ENCODE peak calls at places on chromosomes 2 and 18, in four cellular contexts. U, E, L and A are unnamed samples.
A peak's percentile ranks its signal among the peaks of the same experiment; 100 is the strongest.

GRCh38 chr18:80109676-80110078 is 615 bp downstream of the ADNP2 start:
- DNase-seq in U (peak; percentile 40), E (no peak), L (peak; percentile 46), A (peak; percentile 27)

GRCh38 chr2:133841905-133842304 is 273.6 kb upstream of the NCKAP5 start:
- DNase-seq in U (peak; percentile 98), E (peak; percentile 95), L (no peak), A (peak; percentile 91)

GRCh38 chr18:24930974-24931373 is 421.0 kb downstream of the ZNF521 start:
- DNase-seq in U (no peak), E (no peak), L (no peak), A (no peak)

GRCh38 chr2:187581125-187581896 is 27.1 kb upstream of the TFPI start:
- DNase-seq in U (peak; percentile 73), E (no peak), L (no peak), A (peak; percentile 33)

GRCh38 chr2:95349568-95350319 is 52.6 kb downstream of the KCNIP3 start:
- DNase-seq in U (no peak), E (no peak), L (no peak), A (no peak)

GRCh38 chr2:16069933-16070647 is 129.7 kb downstream of the MYCN start:
- DNase-seq in U (no peak), E (no peak), L (no peak), A (no peak)

GRCh38 chr2:168028377-168028776 is 219.0 kb downstream of the STK39 start:
- DNase-seq in U (no peak), E (no peak), L (no peak), A (no peak)

GRCh38 chr2:232316382-232317190 is 62.0 kb upstream of the ALPP start:
- DNase-seq in U (no peak), E (no peak), L (no peak), A (no peak)

GRCh38 chr2:23135481-23136100 is 249.4 kb upstream of the KLHL29 start:
- DNase-seq in U (no peak), E (no peak), L (no peak), A (no peak)

GRCh38 chr2:57119141-57119540 is 927.5 kb upstream of the VRK2 start:
- DNase-seq in U (no peak), E (no peak), L (no peak), A (no peak)

GRCh38 chr2:127216105-127216504 is 4.0 kb downstream of the CYP27C1 start:
- DNase-seq in U (no peak), E (no peak), L (no peak), A (no peak)

GRCh38 chr2:43130548-43130875 is 95.9 kb downstream of the ZFP36L2 start:
- DNase-seq in U (no peak), E (no peak), L (no peak), A (no peak)

GRCh38 chr2:3097804-3098203 is 279.8 kb downstream of the EIPR1 start:
- DNase-seq in U (no peak), E (no peak), L (no peak), A (no peak)

GRCh38 chr18:12031181-12031580 is 49.9 kb downstream of the IMPA2 start:
- DNase-seq in U (no peak), E (no peak), L (no peak), A (no peak)

GRCh38 chr2:69138793-69139510 is 126.0 kb downstream of the ANTXR1 start:
- DNase-seq in U (peak; percentile 86), E (no peak), L (peak; percentile 56), A (peak; percentile 82)

GRCh38 chr2:54634564-54635511 is 88.6 kb upstream of the EML6 start:
- DNase-seq in U (peak; percentile 95), E (no peak), L (peak; percentile 22), A (peak; percentile 62)

GRCh38 chr2:238169708-238170251 is 11.0 kb downstream of the ERFE start:
- DNase-seq in U (peak; percentile 98), E (peak; percentile 98), L (no peak), A (peak; percentile 97)
- H3K4me3 ChIP-seq in U (peak overlapping the region; percentile 36), E (peak overlapping the region; percentile 38), L (no peak overlapping the region), A (peak overlapping the region; percentile 39)

DNA sequence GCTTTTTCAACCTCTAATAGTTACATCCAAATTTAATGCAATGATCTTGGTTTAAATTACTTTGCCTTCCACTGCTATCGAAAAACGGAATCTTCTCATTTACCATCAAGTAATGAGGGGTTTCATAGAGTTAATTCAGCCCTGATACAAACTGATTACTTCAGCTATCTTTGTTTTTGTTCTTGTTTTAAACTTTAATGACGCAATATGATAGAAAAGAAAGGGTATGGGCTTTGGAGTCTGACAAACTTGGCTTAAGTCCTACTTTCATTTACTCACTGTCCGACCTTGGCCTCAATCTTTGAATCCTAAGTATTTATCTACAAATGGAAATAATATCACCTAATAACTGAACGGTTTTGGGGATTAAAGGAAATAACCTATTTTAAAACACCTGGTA is 16.1 kb downstream of the ADAM17 start:
- DNase-seq in U (peak; percentile 88), E (no peak), L (no peak), A (no peak)
- H3K4me3 ChIP-seq in U (peak overlapping the region; percentile 6), E (no peak overlapping the region), L (no peak overlapping the region), A (no peak overlapping the region)

GRCh38 chr2:96554293-96555145 is 18.0 kb downstream of the ARID5A start:
- DNase-seq in U (peak; percentile 66), E (no peak), L (peak; percentile 71), A (peak; percentile 62)
- H3K4me3 ChIP-seq in U (no peak overlapping the region), E (no peak overlapping the region), L (no peak overlapping the region), A (no peak overlapping the region)

GRCh38 chr2:132417430-132418035 is 928 bp downstream of the GPR39 start:
- DNase-seq in U (no peak), E (no peak), L (peak; percentile 14), A (no peak)

GRCh38 chr2:132415256-132416079 is 1.1 kb upstream of the GPR39 start:
- DNase-seq in U (no peak), E (no peak), L (peak; percentile 15), A (peak; percentile 27)

GRCh38 chr2:132416996-132417395 is 391 bp downstream of the GPR39 start:
- DNase-seq in U (no peak), E (no peak), L (peak; percentile 52), A (no peak)

GRCh38 chr2:132412021-132412420 is 4.6 kb upstream of the GPR39 start:
- DNase-seq in U (no peak), E (no peak), L (no peak), A (no peak)

GRCh38 chr2:132416080-132416911 is at the start of gene GPR39:
- DNase-seq in U (peak; percentile 93), E (peak; percentile 83), L (peak; percentile 94), A (peak; percentile 97)
- H3K4me3 ChIP-seq in U (peak within 1 kb of the TSS; percentile 62), E (peak within 1 kb of the TSS; percentile 67), L (peak within 1 kb of the TSS; percentile 46), A (peak within 1 kb of the TSS; percentile 70)

GRCh38 chr2:203586696-203587095 is 51.6 kb upstream of the RAPH1 start:
- DNase-seq in U (no peak), E (peak; percentile 46), L (no peak), A (peak; percentile 54)
- H3K4me3 ChIP-seq in U (no peak overlapping the region), E (no peak overlapping the region), L (no peak overlapping the region), A (no peak overlapping the region)